ENCODE peak calls at places on chromosomes 16 and 17, in seven cellular contexts. C is WTC11, W is GM03348, V is epithelial cell of esophagus, H is T-cell, G is fibroblast of the conjunctiva, B is mammary epithelial cell. I is an unnamed sample.

GRCh38 chr17:44113382-44113781 is 10.1 kb downstream of the HDAC5 start:
- DNase-seq in C (no peak), W (no peak), V (no peak), H (no peak), G (no peak), B (no peak), I (no peak)

GRCh38 chr16:88911946-88912310 is 45.5 kb upstream of the PABPN1L start:
- DNase-seq in C (no peak), W (no peak), V (no peak), H (no peak), G (no peak), B (no peak), I (no peak)

GRCh38 chr17:12637015-12637414 is 28.7 kb upstream of the MYOCD start:
- DNase-seq in C (no peak), W (peak), V (peak), H (no peak), G (peak), B (peak), I (no peak)

GRCh38 chr17:12765544-12765943 is 23.8 kb upstream of the ARHGAP44 start:
- DNase-seq in C (no peak), W (peak), V (peak), H (no peak), G (peak), B (peak), I (no peak)

GRCh38 chr17:57898487-57899311 is 48.9 kb upstream of the MRPS23 start:
- DNase-seq in C (peak), W (peak), V (no peak), H (no peak), G (no peak), B (no peak), I (no peak)

GRCh38 chr17:38563362-38564253 is 42.1 kb downstream of the SRCIN1 start:
- DNase-seq in C (peak), W (no peak), V (no peak), H (no peak), G (no peak), B (no peak), I (peak)

GRCh38 chr17:50055055-50055425 is 870 bp upstream of the ITGA3 start:
- DNase-seq in C (peak), W (peak), V (peak), H (no peak), G (no peak), B (peak), I (no peak)

GRCh38 chr17:3641717-3642486 is 5.3 kb downstream of the CTNS start:
- DNase-seq in C (no peak), W (no peak), V (no peak), H (no peak), G (no peak), B (no peak), I (no peak)

GRCh38 chr17:41784207-41784744 is 2.2 kb downstream of the JUP start:
- DNase-seq in C (peak), W (no peak), V (peak), H (no peak), G (no peak), B (peak), I (no peak)